ENCODE peak calls at places on chromosome X, in four cellular contexts. Q is H1, A is GM12878, T is HepG2. U is an unnamed sample.
A peak's percentile ranks its signal among the peaks of the same experiment; 100 is the strongest.

GRCh38 chrX:142244568-142244967 is 39.5 kb upstream of the MAGEC2 start:
- DNase-seq in A (no peak), Q (no peak), T (no peak), U (no peak)

GRCh38 chrX:134315893-134316292 is 78.9 kb downstream of the CCDC160 start:
- DNase-seq in Q (no peak), A (no peak), T (no peak), U (no peak)

GRCh38 chrX:150575415-150575814 is 7.0 kb downstream of the MTM1 start:
- DNase-seq in A (no peak), Q (no peak), T (no peak), U (no peak)

GRCh38 chrX:2385224-2385623 is 115.6 kb downstream of the DHRSX start:
- DNase-seq in A (no peak), T (no peak), Q (no peak), U (no peak)

GRCh38 chrX:45274576-45274975 is 73.9 kb upstream of the DIPK2B start:
- DNase-seq in T (no peak), A (no peak), Q (no peak), U (no peak)

GRCh38 chrX:45769919-45770582 is 569.4 kb upstream of the DIPK2B start:
- DNase-seq in A (peak; percentile 51), Q (no peak), T (peak; percentile 88), U (no peak)

GRCh38 chrX:74251006-74251930 is 52.7 kb upstream of the ZCCHC13 start:
- DNase-seq in T (peak; percentile 80), Q (no peak), A (no peak), U (no peak)

GRCh38 chrX:40867352-40867751 is 132.0 kb upstream of the MED14 start:
- DNase-seq in Q (no peak), T (peak; percentile 57), A (no peak), U (no peak)

DNA sequence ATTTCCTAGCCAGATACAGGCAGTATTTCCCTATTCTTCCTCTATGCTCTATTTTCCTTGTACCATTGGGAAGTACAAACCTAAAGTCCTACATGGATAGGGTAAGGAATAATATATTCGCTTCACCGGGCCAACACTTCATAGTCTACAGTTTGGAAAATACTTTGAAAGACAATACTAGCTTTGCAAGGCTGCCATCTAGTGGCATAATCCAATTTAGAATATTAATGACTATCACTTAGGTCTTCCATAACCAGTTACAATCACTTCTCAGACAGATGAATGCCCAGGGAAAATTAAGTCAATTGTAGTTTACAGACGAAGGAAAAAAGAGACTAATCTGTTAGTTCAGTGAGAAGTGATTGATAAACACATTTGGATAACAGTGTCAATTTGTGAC is 141.0 kb upstream of the FAM47C start:
- DNase-seq in Q (no peak), A (no peak), T (peak; percentile 2), U (peak; percentile 22)
- TF ChIP-seq ZNF274 in Q (no peak), A (no peak), T (no peak), U (no peak)

GRCh38 chrX:35773958-35774564 is 24.1 kb upstream of the MAGEB16 start:
- DNase-seq in T (no peak), Q (no peak), A (no peak), U (no peak)
- TF ChIP-seq YY1 in T (no peak), Q (no peak), A (no peak), U (no peak)

GRCh38 chrX:24479924-24480722 is 15.0 kb downstream of the PDK3 start:
- DNase-seq in Q (no peak), A (peak; percentile 81), T (no peak), U (no peak)
- TF ChIP-seq SUZ12 in Q (no peak), A (no peak), T (no peak), U (no peak)

DNA sequence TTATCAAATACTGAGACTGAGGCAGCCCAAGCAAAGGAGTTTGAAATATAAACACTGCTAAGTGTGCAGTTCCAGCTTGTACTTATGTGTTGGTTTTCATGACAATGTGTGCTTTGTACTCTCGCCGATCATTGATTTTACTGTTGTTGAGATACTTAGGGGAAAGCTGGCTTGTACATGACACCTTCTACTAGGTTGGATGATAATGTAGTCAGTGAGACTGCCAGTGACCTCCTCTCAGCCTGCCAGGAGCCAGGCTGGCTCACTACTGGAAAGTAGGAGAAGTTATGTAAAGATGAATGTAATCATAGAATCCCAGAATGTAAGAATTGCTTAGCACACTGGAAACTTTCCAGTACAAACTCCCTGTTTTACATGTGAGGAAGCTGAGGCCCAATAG is 132.0 kb downstream of the AFF2 start:
- DNase-seq in T (no peak), Q (no peak), A (no peak), U (no peak)
- TF ChIP-seq ZNF274 in T (no peak), Q (no peak), A (no peak), U (no peak)

GRCh38 chrX:130402211-130402684 is 461 bp downstream of the RBMX2 start:
- DNase-seq in A (no peak), Q (no peak), T (no peak), U (no peak)
- TF ChIP-seq YY1 in A (no peak), Q (no peak), T (no peak), U (no peak)

GRCh38 chrX:108313662-108314061 is 124.6 kb downstream of the COL4A6 start:
- DNase-seq in T (no peak), A (no peak), Q (no peak), U (no peak)
- TF ChIP-seq SUZ12 in T (no peak), A (no peak), Q (no peak), U (no peak)

U was measured in NT2/D1.